ENCODE peak calls at places on chromosomes 6 and 20, in six cellular contexts. One of them, this sample, is unnamed. For H3K4me1, the result is how much of the 10 kb centered on the place peaks cover.

GRCh38 chr20:63536997-63537524 is at the start of gene PTK6:
- DNase-seq in ovary: peak
- DNase-seq in astrocyte: no peak
- DNase-seq in lower lobe of right lung: peak
- DNase-seq in fibroblast of lung: no peak
- DNase-seq in adrenal gland: no peak
- DNase-seq in this sample: peak

GRCh38 chr20:32457476-32457986 is 99.4 kb downstream of the ASXL1 start:
- DNase-seq in ovary: peak
- DNase-seq in astrocyte: peak
- DNase-seq in lower lobe of right lung: peak
- DNase-seq in fibroblast of lung: peak
- DNase-seq in adrenal gland: peak
- DNase-seq in this sample: no peak

GRCh38 chr20:62158088-62158400 is 14.5 kb downstream of the SS18L1 start:
- DNase-seq in ovary: no peak
- DNase-seq in astrocyte: no peak
- DNase-seq in lower lobe of right lung: no peak
- DNase-seq in fibroblast of lung: no peak
- DNase-seq in adrenal gland: no peak
- DNase-seq in this sample: no peak

GRCh38 chr6:36283608-36284007 is 13.7 kb downstream of the PNPLA1 start:
- DNase-seq in ovary: no peak
- DNase-seq in astrocyte: no peak
- DNase-seq in lower lobe of right lung: no peak
- DNase-seq in fibroblast of lung: no peak
- DNase-seq in adrenal gland: no peak
- DNase-seq in this sample: no peak

GRCh38 chr20:41631826-41632225 is 13.6 kb upstream of the CHD6 start:
- DNase-seq in ovary: no peak
- DNase-seq in astrocyte: peak
- DNase-seq in lower lobe of right lung: no peak
- DNase-seq in fibroblast of lung: peak
- DNase-seq in adrenal gland: no peak
- DNase-seq in this sample: no peak

GRCh38 chr6:18289283-18289682 is 25.0 kb upstream of the DEK start:
- DNase-seq in ovary: no peak
- DNase-seq in astrocyte: no peak
- DNase-seq in lower lobe of right lung: no peak
- DNase-seq in fibroblast of lung: no peak
- DNase-seq in adrenal gland: no peak
- DNase-seq in this sample: no peak

GRCh38 chr6:134589512-134589911 is 271.6 kb upstream of the SGK1 start:
- DNase-seq in ovary: no peak
- DNase-seq in astrocyte: peak
- DNase-seq in lower lobe of right lung: no peak
- DNase-seq in fibroblast of lung: peak
- DNase-seq in adrenal gland: no peak
- DNase-seq in this sample: no peak

GRCh38 chr6:110653381-110653780 is 161.9 kb downstream of the CDK19 start:
- DNase-seq in ovary: no peak
- DNase-seq in astrocyte: no peak
- DNase-seq in lower lobe of right lung: no peak
- DNase-seq in fibroblast of lung: no peak
- DNase-seq in adrenal gland: no peak
- DNase-seq in this sample: no peak

GRCh38 chr6:45724511-45724910 is 291.1 kb downstream of the CLIC5 start:
- DNase-seq in ovary: peak
- DNase-seq in astrocyte: peak
- DNase-seq in lower lobe of right lung: no peak
- DNase-seq in fibroblast of lung: peak
- DNase-seq in adrenal gland: peak
- DNase-seq in this sample: no peak

GRCh38 chr6:122033564-122034181 is 365.8 kb upstream of the HSF2 start:
- DNase-seq in ovary: no peak
- DNase-seq in astrocyte: peak
- DNase-seq in lower lobe of right lung: no peak
- DNase-seq in fibroblast of lung: peak
- DNase-seq in adrenal gland: no peak
- DNase-seq in this sample: no peak

GRCh38 chr6:166449036-166449435 is 66.3 kb upstream of the MPC1 start:
- DNase-seq in ovary: no peak
- DNase-seq in astrocyte: no peak
- DNase-seq in lower lobe of right lung: no peak
- DNase-seq in fibroblast of lung: no peak
- DNase-seq in adrenal gland: no peak
- DNase-seq in this sample: no peak

GRCh38 chr6:54102239-54102638 is 9.0 kb upstream of the MLIP start:
- DNase-seq in ovary: no peak
- DNase-seq in astrocyte: no peak
- DNase-seq in lower lobe of right lung: no peak
- DNase-seq in fibroblast of lung: no peak
- DNase-seq in adrenal gland: no peak
- DNase-seq in this sample: no peak

GRCh38 chr6:506508-506907 is 115.0 kb downstream of the IRF4 start:
- DNase-seq in ovary: no peak
- DNase-seq in astrocyte: no peak
- DNase-seq in lower lobe of right lung: no peak
- DNase-seq in fibroblast of lung: no peak
- DNase-seq in adrenal gland: no peak
- DNase-seq in this sample: no peak

GRCh38 chr20:2815242-2815900 is 584 bp downstream of the C20orf141 start:
- DNase-seq in ovary: no peak
- DNase-seq in astrocyte: no peak
- DNase-seq in lower lobe of right lung: no peak
- DNase-seq in fibroblast of lung: no peak
- DNase-seq in adrenal gland: no peak
- DNase-seq in this sample: no peak

GRCh38 chr6:3656076-3656475 is 95.4 kb downstream of the PXDC1 start:
- DNase-seq in ovary: no peak
- DNase-seq in astrocyte: no peak
- DNase-seq in lower lobe of right lung: no peak
- DNase-seq in fibroblast of lung: no peak
- DNase-seq in adrenal gland: no peak
- DNase-seq in this sample: no peak

GRCh38 chr6:37389857-37390256 is 36.1 kb downstream of the RNF8 start:
- DNase-seq in ovary: no peak
- DNase-seq in astrocyte: no peak
- DNase-seq in lower lobe of right lung: no peak
- DNase-seq in fibroblast of lung: no peak
- DNase-seq in adrenal gland: no peak
- DNase-seq in this sample: no peak

GRCh38 chr20:1478566-1478965 is 11.9 kb upstream of the NSFL1C start:
- DNase-seq in ovary: no peak
- DNase-seq in astrocyte: peak
- DNase-seq in lower lobe of right lung: no peak
- DNase-seq in fibroblast of lung: peak
- DNase-seq in adrenal gland: no peak
- DNase-seq in this sample: no peak

GRCh38 chr6:136762022-136762975 is 30.0 kb downstream of the MAP3K5 start:
- DNase-seq in ovary: no peak
- DNase-seq in astrocyte: no peak
- DNase-seq in lower lobe of right lung: no peak
- DNase-seq in fibroblast of lung: no peak
- DNase-seq in adrenal gland: no peak
- DNase-seq in this sample: no peak
- H3K4me3 ChIP-seq in ovary: no peak
- H3K4me3 ChIP-seq in astrocyte: no peak
- H3K4me3 ChIP-seq in lower lobe of right lung: peak
- H3K4me3 ChIP-seq in fibroblast of lung: no peak
- H3K4me3 ChIP-seq in adrenal gland: no peak
- H3K4me3 ChIP-seq in this sample: no peak

GRCh38 chr6:11774392-11774791 is 4.2 kb downstream of the ADTRP start:
- DNase-seq in ovary: no peak
- DNase-seq in astrocyte: no peak
- DNase-seq in lower lobe of right lung: peak
- DNase-seq in fibroblast of lung: no peak
- DNase-seq in adrenal gland: no peak
- DNase-seq in this sample: no peak

GRCh38 chr6:11772109-11772830 is 6.3 kb downstream of the ADTRP start:
- DNase-seq in ovary: no peak
- DNase-seq in astrocyte: peak
- DNase-seq in lower lobe of right lung: no peak
- DNase-seq in fibroblast of lung: peak
- DNase-seq in adrenal gland: no peak
- DNase-seq in this sample: no peak

GRCh38 chr6:11771473-11772048 is 7.0 kb downstream of the ADTRP start:
- DNase-seq in ovary: no peak
- DNase-seq in astrocyte: no peak
- DNase-seq in lower lobe of right lung: no peak
- DNase-seq in fibroblast of lung: peak
- DNase-seq in adrenal gland: no peak
- DNase-seq in this sample: no peak

GRCh38 chr6:11773581-11773980 is 5.0 kb downstream of the ADTRP start:
- DNase-seq in ovary: no peak
- DNase-seq in astrocyte: no peak
- DNase-seq in lower lobe of right lung: no peak
- DNase-seq in fibroblast of lung: no peak
- DNase-seq in adrenal gland: no peak
- DNase-seq in this sample: no peak

GRCh38 chr6:11773013-11773412 is 5.6 kb downstream of the ADTRP start:
- DNase-seq in ovary: no peak
- DNase-seq in astrocyte: no peak
- DNase-seq in lower lobe of right lung: no peak
- DNase-seq in fibroblast of lung: no peak
- DNase-seq in adrenal gland: no peak
- DNase-seq in this sample: no peak
- H3K4me1 ChIP-seq in ovary: under half
- H3K4me1 ChIP-seq in astrocyte: under half
- H3K4me1 ChIP-seq in lower lobe of right lung: under half
- H3K4me1 ChIP-seq in fibroblast of lung: under half
- H3K4me1 ChIP-seq in adrenal gland: under half
- H3K4me1 ChIP-seq in this sample: under half

GRCh38 chr6:6834356-6835342 is 246.1 kb downstream of the LY86 start:
- DNase-seq in ovary: peak
- DNase-seq in astrocyte: no peak
- DNase-seq in lower lobe of right lung: peak
- DNase-seq in fibroblast of lung: peak
- DNase-seq in adrenal gland: no peak
- DNase-seq in this sample: no peak

GRCh38 chr6:6836609-6837406 is 248.3 kb downstream of the LY86 start:
- DNase-seq in ovary: no peak
- DNase-seq in astrocyte: no peak
- DNase-seq in lower lobe of right lung: no peak
- DNase-seq in fibroblast of lung: no peak
- DNase-seq in adrenal gland: no peak
- DNase-seq in this sample: no peak

GRCh38 chr6:6829872-6830683 is 241.6 kb downstream of the LY86 start:
- DNase-seq in ovary: no peak
- DNase-seq in astrocyte: no peak
- DNase-seq in lower lobe of right lung: no peak
- DNase-seq in fibroblast of lung: no peak
- DNase-seq in adrenal gland: no peak
- DNase-seq in this sample: no peak

GRCh38 chr6:6837541-6838080 is 249.1 kb downstream of the LY86 start:
- DNase-seq in ovary: no peak
- DNase-seq in astrocyte: no peak
- DNase-seq in lower lobe of right lung: no peak
- DNase-seq in fibroblast of lung: no peak
- DNase-seq in adrenal gland: no peak
- DNase-seq in this sample: no peak

DNA sequence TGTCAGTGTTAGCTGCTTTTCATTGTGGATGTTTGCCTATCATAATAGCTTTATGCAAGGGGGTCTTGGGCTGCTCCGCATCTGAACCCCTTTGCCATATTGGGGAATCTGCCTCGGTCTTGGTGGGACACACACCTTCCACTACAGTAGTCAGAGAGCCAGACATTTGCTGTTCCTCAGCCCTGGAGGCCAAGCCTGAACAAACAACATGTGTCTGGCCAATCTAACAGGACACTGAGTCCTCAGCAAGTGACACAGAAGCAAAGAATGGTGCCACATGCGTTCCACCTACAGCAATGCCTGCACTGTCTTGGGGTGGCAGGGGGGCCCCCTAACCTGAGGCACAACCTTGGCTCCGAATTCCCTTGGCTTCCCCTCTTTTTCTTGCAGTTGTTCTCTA is 243.9 kb downstream of the LY86 start:
- DNase-seq in ovary: no peak
- DNase-seq in astrocyte: no peak
- DNase-seq in lower lobe of right lung: no peak
- DNase-seq in fibroblast of lung: no peak
- DNase-seq in adrenal gland: no peak
- DNase-seq in this sample: no peak
- H3K4me3 ChIP-seq in ovary: no peak
- H3K4me3 ChIP-seq in astrocyte: no peak
- H3K4me3 ChIP-seq in lower lobe of right lung: no peak
- H3K4me3 ChIP-seq in fibroblast of lung: no peak
- H3K4me3 ChIP-seq in adrenal gland: no peak
- H3K4me3 ChIP-seq in this sample: no peak

DNA sequence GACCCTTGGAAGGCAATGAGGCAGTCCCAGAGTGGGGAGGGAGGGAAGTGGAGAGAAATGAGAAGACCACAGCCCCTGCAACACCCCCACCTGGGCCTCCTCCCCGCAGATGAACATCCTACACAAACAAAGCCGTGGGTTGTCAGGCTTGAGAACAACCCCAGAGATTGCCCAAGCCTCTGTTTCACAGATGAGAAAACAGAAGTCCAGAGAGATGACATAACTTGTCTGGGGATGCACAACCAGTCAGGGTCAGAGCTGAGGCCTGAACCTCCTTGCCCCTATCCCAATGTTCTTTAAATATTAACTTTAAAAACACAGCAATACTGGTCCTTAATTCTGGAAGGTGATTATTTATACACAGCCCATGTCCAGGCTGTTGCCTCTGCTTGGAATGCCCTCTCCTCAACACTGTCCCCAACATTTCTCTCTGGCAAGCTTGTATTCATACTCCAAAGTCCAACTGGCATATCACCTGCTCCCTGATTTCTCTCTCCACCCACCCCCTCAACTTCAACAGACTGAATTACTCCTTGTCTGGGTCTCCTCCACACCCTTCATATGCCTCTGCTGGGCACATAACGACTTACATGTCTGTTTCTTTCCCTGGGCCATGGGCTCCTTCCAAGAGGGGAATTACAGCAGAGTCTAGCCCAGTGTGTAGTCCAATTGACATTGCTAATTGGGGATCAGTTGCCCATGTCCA is 135.5 kb upstream of the LRFN2 start:
- DNase-seq in ovary: no peak
- DNase-seq in astrocyte: no peak
- DNase-seq in lower lobe of right lung: no peak
- DNase-seq in fibroblast of lung: no peak
- DNase-seq in adrenal gland: no peak
- DNase-seq in this sample: no peak
- H3K4me1 ChIP-seq in ovary: under half
- H3K4me1 ChIP-seq in astrocyte: under half
- H3K4me1 ChIP-seq in lower lobe of right lung: under half
- H3K4me1 ChIP-seq in fibroblast of lung: under half
- H3K4me1 ChIP-seq in adrenal gland: under half
- H3K4me1 ChIP-seq in this sample: under half

This sample was measured in right lobe of liver.